ENCODE peak calls at places on chromosomes 6 and 20, in seven cellular contexts. I is neuronal stem cell; P is activated naive CD8-positive, alpha-beta T cell treated with anti-CD3 and anti-CD28 coated beads, Interleukin-2, amount 50 U/mL, for 24 hours; M is choroid plexus epithelial cell; U is lower lobe of right lung; V is amniotic stem cell; X is NCI-H748 treated with DMSO at 0.1 percent for 48 hours. J is an unnamed sample.
A peak's percentile ranks its signal among the peaks of the same experiment; 100 is the strongest.

GRCh38 chr20:13800728-13801134 is 15.9 kb downstream of the NDUFAF5 start:
- DNase-seq in P (no peak), X (no peak), M (peak; percentile 91), U (peak; percentile 80), V (no peak), I (no peak), J (peak; percentile 99)

GRCh38 chr6:86122086-86122485 is 479.4 kb upstream of the SYNCRIP start:
- DNase-seq in M (no peak), U (no peak), P (no peak), I (no peak), V (no peak), X (no peak), J (no peak)

GRCh38 chr6:16572943-16573342 is 188.3 kb downstream of the ATXN1 start:
- DNase-seq in U (no peak), I (peak; percentile 15), X (no peak), V (no peak), P (no peak), M (no peak), J (no peak)

GRCh38 chr20:7195704-7196103 is 428.2 kb downstream of the BMP2 start:
- DNase-seq in V (no peak), P (no peak), U (no peak), M (peak; percentile 99), I (no peak), X (no peak), J (no peak)

GRCh38 chr6:29653452-29654038 is 3.3 kb upstream of the MOG start:
- DNase-seq in M (peak; percentile 92), U (no peak), I (peak; percentile 63), X (peak; percentile 92), P (peak; percentile 20), V (peak; percentile 49), J (peak; percentile 82)

GRCh38 chr6:105178636-105179035 is 1.2 kb downstream of the POPDC3 start:
- DNase-seq in U (no peak), M (no peak), X (no peak), I (no peak), V (no peak), P (no peak), J (no peak)

GRCh38 chr6:3876131-3876530 is 27.0 kb downstream of the FAM50B start:
- DNase-seq in X (no peak), I (no peak), P (no peak), V (no peak), U (no peak), M (no peak), J (no peak)

GRCh38 chr6:30922447-30922852 is 8.4 kb downstream of the VARS2 start:
- DNase-seq in U (peak; percentile 10), X (no peak), M (no peak), P (no peak), I (no peak), V (no peak), J (no peak)

GRCh38 chr20:59829415-59830106 is 103.9 kb downstream of the SYCP2 start:
- DNase-seq in X (no peak), U (no peak), V (no peak), I (no peak), P (no peak), M (no peak), J (no peak)